ENCODE peak calls at places on chromosomes 6 and 20, in nine cellular contexts. One of them, this sample, is unnamed.

GRCh38 chr20:24836900-24837299 is 112.2 kb upstream of the CST7 start:
- DNase-seq in ovary: no peak
- DNase-seq in A549: no peak
- DNase-seq in esophagus muscularis mucosa: no peak
- DNase-seq in GM12878: no peak
- DNase-seq in transverse colon: no peak
- DNase-seq in HepG2: no peak
- DNase-seq in H1: no peak
- DNase-seq in sigmoid colon: no peak
- DNase-seq in this sample: no peak

GRCh38 chr6:27545271-27546046 is 72.6 kb upstream of the ZNF184 start:
- DNase-seq in ovary: no peak
- DNase-seq in A549: no peak
- DNase-seq in esophagus muscularis mucosa: no peak
- DNase-seq in GM12878: peak
- DNase-seq in transverse colon: no peak
- DNase-seq in HepG2: peak
- DNase-seq in H1: peak
- DNase-seq in sigmoid colon: no peak
- DNase-seq in this sample: no peak

GRCh38 chr6:142947702-142948480 is 2.9 kb upstream of the HIVEP2 start:
- DNase-seq in ovary: no peak
- DNase-seq in A549: no peak
- DNase-seq in esophagus muscularis mucosa: no peak
- DNase-seq in GM12878: no peak
- DNase-seq in transverse colon: no peak
- DNase-seq in HepG2: no peak
- DNase-seq in H1: no peak
- DNase-seq in sigmoid colon: no peak
- DNase-seq in this sample: no peak

GRCh38 chr6:108559884-108560462 is 744 bp upstream of the FOXO3 start:
- DNase-seq in ovary: peak
- DNase-seq in A549: no peak
- DNase-seq in esophagus muscularis mucosa: peak
- DNase-seq in GM12878: no peak
- DNase-seq in transverse colon: peak
- DNase-seq in HepG2: peak
- DNase-seq in H1: no peak
- DNase-seq in sigmoid colon: peak
- DNase-seq in this sample: peak

GRCh38 chr6:147506704-147507114 is 1.8 kb upstream of the SAMD5 start:
- DNase-seq in ovary: peak
- DNase-seq in A549: peak
- DNase-seq in esophagus muscularis mucosa: no peak
- DNase-seq in GM12878: no peak
- DNase-seq in transverse colon: peak
- DNase-seq in HepG2: peak
- DNase-seq in H1: peak
- DNase-seq in sigmoid colon: peak
- DNase-seq in this sample: peak

GRCh38 chr20:47663354-47664067 is 121.8 kb downstream of the SULF2 start:
- DNase-seq in ovary: peak
- DNase-seq in A549: peak
- DNase-seq in esophagus muscularis mucosa: no peak
- DNase-seq in GM12878: peak
- DNase-seq in transverse colon: peak
- DNase-seq in HepG2: peak
- DNase-seq in H1: peak
- DNase-seq in sigmoid colon: peak
- DNase-seq in this sample: peak

GRCh38 chr20:59102722-59103415 is 60.3 kb upstream of the PRELID3B start:
- DNase-seq in ovary: no peak
- DNase-seq in A549: no peak
- DNase-seq in esophagus muscularis mucosa: no peak
- DNase-seq in GM12878: no peak
- DNase-seq in transverse colon: no peak
- DNase-seq in HepG2: no peak
- DNase-seq in H1: no peak
- DNase-seq in sigmoid colon: no peak
- DNase-seq in this sample: no peak

GRCh38 chr6:25477006-25477590 is 174.9 kb upstream of the SCGN start:
- DNase-seq in ovary: no peak
- DNase-seq in A549: no peak
- DNase-seq in esophagus muscularis mucosa: no peak
- DNase-seq in GM12878: no peak
- DNase-seq in transverse colon: no peak
- DNase-seq in HepG2: no peak
- DNase-seq in H1: no peak
- DNase-seq in sigmoid colon: no peak
- DNase-seq in this sample: no peak

GRCh38 chr6:140372064-140372463 is 997.6 kb upstream of the CITED2 start:
- DNase-seq in ovary: no peak
- DNase-seq in A549: no peak
- DNase-seq in esophagus muscularis mucosa: no peak
- DNase-seq in GM12878: no peak
- DNase-seq in transverse colon: no peak
- DNase-seq in HepG2: no peak
- DNase-seq in H1: no peak
- DNase-seq in sigmoid colon: no peak
- DNase-seq in this sample: no peak

GRCh38 chr6:36914227-36914794 is 28.6 kb downstream of the C6orf89 start:
- DNase-seq in ovary: no peak
- DNase-seq in A549: peak
- DNase-seq in esophagus muscularis mucosa: no peak
- DNase-seq in GM12878: no peak
- DNase-seq in transverse colon: peak
- DNase-seq in HepG2: peak
- DNase-seq in H1: peak
- DNase-seq in sigmoid colon: no peak
- DNase-seq in this sample: peak

GRCh38 chr6:32854376-32855178 is 585 bp downstream of the PSMB9 start:
- DNase-seq in ovary: peak
- DNase-seq in A549: peak
- DNase-seq in esophagus muscularis mucosa: no peak
- DNase-seq in GM12878: no peak
- DNase-seq in transverse colon: peak
- DNase-seq in HepG2: no peak
- DNase-seq in H1: no peak
- DNase-seq in sigmoid colon: peak
- DNase-seq in this sample: peak

GRCh38 chr6:16217156-16217721 is 21.1 kb upstream of the GMPR start:
- DNase-seq in ovary: no peak
- DNase-seq in A549: no peak
- DNase-seq in esophagus muscularis mucosa: no peak
- DNase-seq in GM12878: no peak
- DNase-seq in transverse colon: no peak
- DNase-seq in HepG2: no peak
- DNase-seq in H1: no peak
- DNase-seq in sigmoid colon: no peak
- DNase-seq in this sample: no peak

GRCh38 chr6:89597988-89598387 is 40.6 kb downstream of the LYRM2 start:
- DNase-seq in ovary: no peak
- DNase-seq in A549: peak
- DNase-seq in esophagus muscularis mucosa: no peak
- DNase-seq in GM12878: no peak
- DNase-seq in transverse colon: no peak
- DNase-seq in HepG2: peak
- DNase-seq in H1: no peak
- DNase-seq in sigmoid colon: no peak
- DNase-seq in this sample: no peak

GRCh38 chr6:9428416-9429172 is 986.3 kb downstream of the TFAP2A start:
- DNase-seq in ovary: no peak
- DNase-seq in A549: no peak
- DNase-seq in esophagus muscularis mucosa: no peak
- DNase-seq in GM12878: no peak
- DNase-seq in transverse colon: no peak
- DNase-seq in HepG2: no peak
- DNase-seq in H1: no peak
- DNase-seq in sigmoid colon: no peak
- DNase-seq in this sample: no peak

GRCh38 chr6:44332585-44332984 is 9.9 kb upstream of the SPATS1 start:
- DNase-seq in ovary: no peak
- DNase-seq in A549: no peak
- DNase-seq in esophagus muscularis mucosa: no peak
- DNase-seq in GM12878: no peak
- DNase-seq in transverse colon: no peak
- DNase-seq in HepG2: no peak
- DNase-seq in H1: no peak
- DNase-seq in sigmoid colon: no peak
- DNase-seq in this sample: no peak

GRCh38 chr6:68572525-68572924 is 62.6 kb upstream of the ADGRB3 start:
- DNase-seq in ovary: no peak
- DNase-seq in A549: no peak
- DNase-seq in esophagus muscularis mucosa: no peak
- DNase-seq in GM12878: peak
- DNase-seq in transverse colon: no peak
- DNase-seq in HepG2: peak
- DNase-seq in H1: peak
- DNase-seq in sigmoid colon: no peak
- DNase-seq in this sample: no peak

GRCh38 chr20:39394461-39394860 is 432.3 kb downstream of the DHX35 start:
- DNase-seq in ovary: no peak
- DNase-seq in A549: no peak
- DNase-seq in esophagus muscularis mucosa: no peak
- DNase-seq in GM12878: no peak
- DNase-seq in transverse colon: no peak
- DNase-seq in HepG2: no peak
- DNase-seq in H1: no peak
- DNase-seq in sigmoid colon: no peak
- DNase-seq in this sample: no peak

GRCh38 chr20:39397646-39398045 is 435.5 kb downstream of the DHX35 start:
- DNase-seq in ovary: no peak
- DNase-seq in A549: no peak
- DNase-seq in esophagus muscularis mucosa: no peak
- DNase-seq in GM12878: no peak
- DNase-seq in transverse colon: no peak
- DNase-seq in HepG2: no peak
- DNase-seq in H1: no peak
- DNase-seq in sigmoid colon: no peak
- DNase-seq in this sample: no peak

GRCh38 chr20:39395478-39396291 is 433.5 kb downstream of the DHX35 start:
- DNase-seq in ovary: no peak
- DNase-seq in A549: no peak
- DNase-seq in esophagus muscularis mucosa: no peak
- DNase-seq in GM12878: no peak
- DNase-seq in transverse colon: no peak
- DNase-seq in HepG2: no peak
- DNase-seq in H1: no peak
- DNase-seq in sigmoid colon: no peak
- DNase-seq in this sample: no peak

GRCh38 chr20:39399463-39399862 is 437.3 kb downstream of the DHX35 start:
- DNase-seq in ovary: no peak
- DNase-seq in A549: no peak
- DNase-seq in esophagus muscularis mucosa: no peak
- DNase-seq in GM12878: no peak
- DNase-seq in transverse colon: no peak
- DNase-seq in HepG2: no peak
- DNase-seq in H1: no peak
- DNase-seq in sigmoid colon: no peak
- DNase-seq in this sample: no peak

GRCh38 chr20:39398656-39399055 is 436.5 kb downstream of the DHX35 start:
- DNase-seq in ovary: no peak
- DNase-seq in A549: no peak
- DNase-seq in esophagus muscularis mucosa: no peak
- DNase-seq in GM12878: no peak
- DNase-seq in transverse colon: no peak
- DNase-seq in HepG2: no peak
- DNase-seq in H1: no peak
- DNase-seq in sigmoid colon: no peak
- DNase-seq in this sample: no peak
- TF ChIP-seq CTCF in ovary: no peak
- TF ChIP-seq CTCF in A549: no peak
- TF ChIP-seq CTCF in esophagus muscularis mucosa: no peak
- TF ChIP-seq CTCF in GM12878: peak
- TF ChIP-seq CTCF in transverse colon: no peak
- TF ChIP-seq CTCF in HepG2: no peak
- TF ChIP-seq CTCF in H1: peak
- TF ChIP-seq CTCF in sigmoid colon: no peak
- TF ChIP-seq CTCF in this sample: no peak

DNA sequence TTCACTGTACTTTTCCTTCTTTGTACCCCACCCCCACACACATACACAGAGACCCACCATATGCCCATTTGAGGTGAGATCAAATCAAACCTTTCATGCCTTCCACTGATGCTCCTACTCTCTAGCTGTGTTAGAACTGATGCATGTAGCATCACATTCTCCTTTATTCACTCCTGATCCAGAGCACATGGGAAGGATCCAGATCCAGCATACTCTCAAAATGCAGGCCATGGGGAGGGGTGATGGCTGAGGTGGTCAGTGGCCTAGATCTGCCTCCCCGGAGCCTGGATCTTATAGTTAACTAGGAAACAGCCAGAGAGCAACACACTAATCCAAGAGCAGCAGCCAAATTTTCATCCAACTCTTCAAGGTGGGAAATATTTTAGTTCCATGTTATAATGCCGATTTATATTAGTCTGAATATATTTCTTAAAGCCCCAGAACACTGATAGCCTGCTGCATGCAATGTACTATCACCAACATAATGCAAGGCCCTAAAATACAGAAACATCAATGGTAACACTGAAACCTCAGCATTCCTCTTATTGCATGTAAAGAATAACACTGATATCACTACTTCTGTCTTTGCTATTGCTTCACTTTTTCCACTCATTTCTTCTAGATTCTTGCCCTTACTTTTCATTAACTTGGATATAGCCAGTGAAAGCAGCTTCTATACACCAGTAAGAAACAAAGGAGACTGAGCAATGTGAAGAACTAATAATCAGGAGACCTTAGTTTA is 126.8 kb upstream of the BEND6 start:
- DNase-seq in ovary: no peak
- DNase-seq in A549: no peak
- DNase-seq in esophagus muscularis mucosa: no peak
- DNase-seq in GM12878: no peak
- DNase-seq in transverse colon: no peak
- DNase-seq in HepG2: no peak
- DNase-seq in H1: no peak
- DNase-seq in sigmoid colon: no peak
- DNase-seq in this sample: no peak
- TF ChIP-seq EP300 in ovary: no peak
- TF ChIP-seq EP300 in A549: no peak
- TF ChIP-seq EP300 in esophagus muscularis mucosa: no peak
- TF ChIP-seq EP300 in GM12878: no peak
- TF ChIP-seq EP300 in transverse colon: no peak
- TF ChIP-seq EP300 in HepG2: no peak
- TF ChIP-seq EP300 in H1: no peak
- TF ChIP-seq EP300 in sigmoid colon: no peak
- TF ChIP-seq EP300 in this sample: no peak

GRCh38 chr6:41706876-41707564 is 28.4 kb downstream of the TFEB start:
- DNase-seq in ovary: peak
- DNase-seq in A549: no peak
- DNase-seq in esophagus muscularis mucosa: no peak
- DNase-seq in GM12878: no peak
- DNase-seq in transverse colon: no peak
- DNase-seq in HepG2: no peak
- DNase-seq in H1: no peak
- DNase-seq in sigmoid colon: peak
- DNase-seq in this sample: no peak
- TF ChIP-seq CTCF in ovary: no peak
- TF ChIP-seq CTCF in A549: no peak
- TF ChIP-seq CTCF in esophagus muscularis mucosa: no peak
- TF ChIP-seq CTCF in GM12878: no peak
- TF ChIP-seq CTCF in transverse colon: no peak
- TF ChIP-seq CTCF in HepG2: no peak
- TF ChIP-seq CTCF in H1: no peak
- TF ChIP-seq CTCF in sigmoid colon: no peak
- TF ChIP-seq CTCF in this sample: no peak

GRCh38 chr6:35071347-35071994 is 69.7 kb downstream of the TCP11 start:
- DNase-seq in ovary: no peak
- DNase-seq in A549: no peak
- DNase-seq in esophagus muscularis mucosa: no peak
- DNase-seq in GM12878: no peak
- DNase-seq in transverse colon: no peak
- DNase-seq in HepG2: no peak
- DNase-seq in H1: no peak
- DNase-seq in sigmoid colon: no peak
- DNase-seq in this sample: no peak
- TF ChIP-seq EP300 in ovary: no peak
- TF ChIP-seq EP300 in A549: no peak
- TF ChIP-seq EP300 in esophagus muscularis mucosa: no peak
- TF ChIP-seq EP300 in GM12878: no peak
- TF ChIP-seq EP300 in transverse colon: no peak
- TF ChIP-seq EP300 in HepG2: no peak
- TF ChIP-seq EP300 in H1: peak
- TF ChIP-seq EP300 in sigmoid colon: no peak
- TF ChIP-seq EP300 in this sample: no peak